ENCODE peak calls at places on chromosomes 1 and 21, in four cellular contexts. One of them, this sample, is unnamed.

GRCh38 chr1:36204347-36204909 is 19.8 kb upstream of the THRAP3 start:
- DNase-seq in WTC11: no peak
- DNase-seq in A549: peak; percentile 44
- DNase-seq in IMR-90: no peak
- DNase-seq in this sample: no peak

GRCh38 chr1:82899017-82899416 is 1098.3 kb downstream of the ADGRL2 start:
- DNase-seq in IMR-90: no peak
- DNase-seq in WTC11: no peak
- DNase-seq in A549: no peak
- DNase-seq in this sample: no peak

GRCh38 chr1:64686828-64687724 is 57.8 kb upstream of the RAVER2 start:
- DNase-seq in A549: peak; percentile 73
- DNase-seq in IMR-90: peak; percentile 65
- DNase-seq in WTC11: no peak
- DNase-seq in this sample: no peak

GRCh38 chr1:62286778-62287224 is 32.4 kb downstream of the KANK4 start:
- DNase-seq in IMR-90: no peak
- DNase-seq in WTC11: peak; percentile 70
- DNase-seq in A549: no peak
- DNase-seq in this sample: peak; percentile 36

GRCh38 chr1:147413110-147413605 is 128.1 kb upstream of the BCL9 start:
- DNase-seq in IMR-90: no peak
- DNase-seq in A549: no peak
- DNase-seq in WTC11: no peak
- DNase-seq in this sample: no peak

GRCh38 chr1:227437495-227438008 is 119.3 kb upstream of the CDC42BPA start:
- DNase-seq in A549: peak; percentile 70
- DNase-seq in IMR-90: peak; percentile 68
- DNase-seq in WTC11: no peak
- DNase-seq in this sample: no peak

GRCh38 chr1:71037066-71037465 is 10.6 kb downstream of the PTGER3 start:
- DNase-seq in WTC11: no peak
- DNase-seq in A549: no peak
- DNase-seq in IMR-90: no peak
- DNase-seq in this sample: no peak

GRCh38 chr21:37095821-37096220 is 22.8 kb downstream of the TTC3 start:
- DNase-seq in IMR-90: no peak
- DNase-seq in WTC11: no peak
- DNase-seq in A549: no peak
- DNase-seq in this sample: no peak

GRCh38 chr1:18447509-18448220 is 33.1 kb upstream of the KLHDC7A start:
- DNase-seq in IMR-90: no peak
- DNase-seq in WTC11: no peak
- DNase-seq in A549: no peak
- DNase-seq in this sample: no peak

GRCh38 chr1:103129255-103129654 is 20.9 kb upstream of the COL11A1 start:
- DNase-seq in A549: no peak
- DNase-seq in IMR-90: peak; percentile 55
- DNase-seq in WTC11: no peak
- DNase-seq in this sample: no peak

GRCh38 chr21:29633766-29634165 is 306.0 kb downstream of the GRIK1 start:
- DNase-seq in A549: no peak
- DNase-seq in IMR-90: no peak
- DNase-seq in WTC11: no peak
- DNase-seq in this sample: no peak

GRCh38 chr1:229035054-229035747 is 235.7 kb upstream of the RAB4A start:
- DNase-seq in IMR-90: no peak
- DNase-seq in A549: no peak
- DNase-seq in WTC11: no peak
- DNase-seq in this sample: no peak

GRCh38 chr21:29436143-29436542 is 137.4 kb downstream of the BACH1 start:
- DNase-seq in A549: no peak
- DNase-seq in WTC11: no peak
- DNase-seq in IMR-90: no peak
- DNase-seq in this sample: no peak

GRCh38 chr1:207088731-207089626 is at the start of gene C4BPB:
- DNase-seq in WTC11: no peak
- DNase-seq in A549: peak; percentile 29
- DNase-seq in IMR-90: no peak
- DNase-seq in this sample: no peak

GRCh38 chr1:182166321-182166720 is 104.8 kb upstream of the ZNF648 start:
- DNase-seq in IMR-90: no peak
- DNase-seq in WTC11: no peak
- DNase-seq in A549: no peak
- DNase-seq in this sample: no peak

GRCh38 chr1:3016641-3017439 is 4.4 kb upstream of the ACTRT2 start:
- DNase-seq in IMR-90: no peak
- DNase-seq in A549: no peak
- DNase-seq in WTC11: no peak
- DNase-seq in this sample: no peak

GRCh38 chr1:23470282-23471070 is 13.5 kb downstream of the ASAP3 start:
- DNase-seq in A549: no peak
- DNase-seq in IMR-90: peak; percentile 49
- DNase-seq in WTC11: no peak
- DNase-seq in this sample: no peak

GRCh38 chr1:165365344-165365743 is 8.8 kb upstream of the LMX1A start:
- DNase-seq in IMR-90: no peak
- DNase-seq in A549: no peak
- DNase-seq in WTC11: no peak
- DNase-seq in this sample: no peak

GRCh38 chr1:61083014-61083798 is 845 bp downstream of the NFIA start:
- DNase-seq in IMR-90: no peak
- DNase-seq in A549: peak; percentile 9
- DNase-seq in WTC11: peak; percentile 32
- DNase-seq in this sample: no peak

GRCh38 chr1:64495878-64496277 is 25.9 kb downstream of the CACHD1 start:
- DNase-seq in WTC11: no peak
- DNase-seq in A549: no peak
- DNase-seq in IMR-90: no peak
- DNase-seq in this sample: no peak

GRCh38 chr1:215557992-215558626 is 9.0 kb upstream of the KCTD3 start:
- DNase-seq in WTC11: no peak
- DNase-seq in A549: no peak
- DNase-seq in IMR-90: no peak
- DNase-seq in this sample: no peak

GRCh38 chr1:232142403-232143314 is 487.3 kb downstream of the SIPA1L2 start:
- DNase-seq in A549: peak; percentile 82
- DNase-seq in WTC11: no peak
- DNase-seq in IMR-90: peak; percentile 82
- DNase-seq in this sample: no peak

GRCh38 chr1:59511476-59512465 is 214.9 kb downstream of the FGGY start:
- DNase-seq in WTC11: no peak
- DNase-seq in A549: no peak
- DNase-seq in IMR-90: no peak
- DNase-seq in this sample: no peak

GRCh38 chr1:7504438-7504720 is 266.7 kb upstream of the VAMP3 start:
- DNase-seq in A549: no peak
- DNase-seq in IMR-90: no peak
- DNase-seq in WTC11: no peak
- DNase-seq in this sample: no peak

GRCh38 chr1:205810448-205811157 is 2.4 kb downstream of the SLC41A1 start:
- DNase-seq in WTC11: peak; percentile 26
- DNase-seq in A549: peak; percentile 17
- DNase-seq in IMR-90: no peak
- DNase-seq in this sample: no peak

GRCh38 chr1:171420810-171421209 is 64.5 kb upstream of the PRRC2C start:
- DNase-seq in WTC11: no peak
- DNase-seq in A549: no peak
- DNase-seq in IMR-90: no peak
- DNase-seq in this sample: no peak

GRCh38 chr1:12083766-12084165 is 20.7 kb downstream of the TNFRSF8 start:
- DNase-seq in IMR-90: peak; percentile 87
- DNase-seq in A549: no peak
- DNase-seq in WTC11: no peak
- DNase-seq in this sample: no peak

GRCh38 chr1:27508139-27508665 is 18.2 kb upstream of the WASF2 start:
- DNase-seq in IMR-90: no peak
- DNase-seq in A549: peak; percentile 56
- DNase-seq in WTC11: no peak
- DNase-seq in this sample: no peak

GRCh38 chr1:75440274-75440673 is 170.6 kb downstream of the SLC44A5 start:
- DNase-seq in WTC11: no peak
- DNase-seq in A549: no peak
- DNase-seq in IMR-90: no peak
- DNase-seq in this sample: no peak

GRCh38 chr1:172616646-172617045 is 42.3 kb upstream of the FASLG start:
- DNase-seq in A549: no peak
- DNase-seq in IMR-90: no peak
- DNase-seq in WTC11: no peak
- DNase-seq in this sample: no peak

GRCh38 chr1:52590275-52590674 is 11.9 kb upstream of the GPX7 start:
- DNase-seq in A549: no peak
- DNase-seq in IMR-90: no peak
- DNase-seq in WTC11: peak; percentile 20
- DNase-seq in this sample: no peak

DNA sequence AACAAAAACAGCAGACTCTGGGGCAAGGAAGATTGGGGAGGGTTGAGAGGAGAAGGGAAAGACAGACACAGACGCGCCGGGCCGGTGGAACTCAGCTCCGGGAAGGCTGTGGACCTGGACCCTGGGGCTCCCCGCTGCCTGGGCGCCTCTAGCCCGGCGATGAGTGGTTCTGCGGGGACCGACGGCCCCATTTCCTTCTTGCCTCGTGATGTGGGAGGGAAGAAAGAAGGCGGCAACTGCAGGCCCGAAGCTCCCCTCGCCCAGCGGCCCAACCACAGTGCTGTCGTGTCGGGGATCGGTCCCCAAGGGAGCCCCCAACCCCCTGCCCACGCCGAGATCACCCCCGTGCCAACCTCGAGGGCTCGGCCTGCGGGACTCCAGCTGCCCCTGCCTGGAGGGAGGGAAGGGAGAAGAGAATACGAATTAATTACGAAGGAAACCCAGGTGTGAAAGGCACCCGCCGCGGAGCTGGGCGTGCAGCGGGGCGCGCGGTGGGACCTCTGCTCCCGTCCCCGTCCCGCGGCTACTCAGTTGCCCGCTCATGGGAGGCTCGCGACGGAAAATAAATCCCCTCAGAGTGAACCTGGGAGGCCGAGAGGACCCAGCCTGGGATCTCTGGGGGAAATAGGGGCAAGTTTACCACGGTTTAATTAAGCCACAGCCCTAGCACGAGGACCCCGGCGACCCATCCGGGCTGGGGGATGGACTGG is 7.4 kb downstream of the FOXD3 start:
- DNase-seq in IMR-90: no peak
- DNase-seq in WTC11: peak; percentile 28
- DNase-seq in A549: no peak
- DNase-seq in this sample: peak; percentile 71
- TF ChIP-seq USF2 in IMR-90: no peak
- TF ChIP-seq USF2 in WTC11: no peak
- TF ChIP-seq USF2 in A549: no peak
- TF ChIP-seq USF2 in this sample: no peak

DNA sequence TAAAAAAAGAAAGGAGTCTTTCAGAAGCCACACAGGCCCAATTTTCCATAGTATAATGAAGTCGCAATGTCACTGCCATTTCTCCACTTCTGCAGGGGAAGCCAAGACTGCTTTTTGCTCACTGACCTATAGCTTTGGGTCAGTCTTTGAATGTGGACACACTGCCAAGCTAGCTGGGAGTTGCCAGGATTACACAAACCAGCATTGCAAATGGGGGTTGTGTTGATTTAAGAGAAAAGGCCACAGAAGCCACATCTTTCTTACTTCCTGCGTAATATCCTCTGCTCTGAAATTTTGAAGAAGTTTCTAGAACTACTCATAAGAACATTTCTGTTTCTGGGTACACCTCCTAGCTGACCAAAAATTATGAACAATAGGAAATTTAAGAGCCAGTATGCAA is 45.8 kb upstream of the SAMSN1 start:
- DNase-seq in WTC11: no peak
- DNase-seq in IMR-90: no peak
- DNase-seq in A549: no peak
- DNase-seq in this sample: no peak
- TF ChIP-seq USF2 in WTC11: no peak
- TF ChIP-seq USF2 in IMR-90: no peak
- TF ChIP-seq USF2 in A549: no peak
- TF ChIP-seq USF2 in this sample: no peak

GRCh38 chr1:38997034-38997900 is 6.2 kb downstream of the AKIRIN1 start:
- DNase-seq in WTC11: no peak
- DNase-seq in IMR-90: no peak
- DNase-seq in A549: no peak
- DNase-seq in this sample: no peak
- TF ChIP-seq USF2 in WTC11: no peak
- TF ChIP-seq USF2 in IMR-90: no peak
- TF ChIP-seq USF2 in A549: no peak
- TF ChIP-seq USF2 in this sample: no peak

GRCh38 chr1:110538921-110539320 is 19.9 kb upstream of the KCNA10 start:
- DNase-seq in A549: no peak
- DNase-seq in IMR-90: no peak
- DNase-seq in WTC11: no peak
- DNase-seq in this sample: no peak

GRCh38 chr1:110535985-110536384 is 17.0 kb upstream of the KCNA10 start:
- DNase-seq in WTC11: no peak
- DNase-seq in IMR-90: peak; percentile 8
- DNase-seq in A549: no peak
- DNase-seq in this sample: no peak

GRCh38 chr1:110540891-110541685 is 22.1 kb upstream of the KCNA10 start:
- DNase-seq in A549: no peak
- DNase-seq in IMR-90: no peak
- DNase-seq in WTC11: no peak
- DNase-seq in this sample: no peak

GRCh38 chr1:110541996-110542395 is 23.0 kb upstream of the KCNA10 start:
- DNase-seq in WTC11: no peak
- DNase-seq in IMR-90: no peak
- DNase-seq in A549: no peak
- DNase-seq in this sample: no peak

DNA sequence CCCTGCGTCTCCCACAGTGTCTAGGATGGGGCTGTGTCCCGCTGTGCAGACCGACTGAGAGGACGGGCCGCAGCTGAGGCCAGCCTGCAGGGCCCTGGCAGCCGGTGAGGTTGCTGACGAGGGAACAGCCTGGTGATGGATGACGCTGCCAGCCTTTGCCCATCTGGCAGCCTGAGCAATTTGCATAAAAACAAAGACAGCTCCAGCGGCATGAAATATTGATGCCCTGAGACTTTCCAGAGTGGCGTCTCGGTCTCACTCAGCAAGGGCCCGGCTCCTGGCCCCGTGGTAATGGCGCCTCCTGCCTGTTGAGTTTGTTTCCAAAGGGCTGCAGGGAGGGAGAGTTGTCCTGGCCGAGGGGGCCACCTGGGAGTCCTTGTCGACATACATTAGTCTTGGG is 19.1 kb upstream of the KCNA10 start:
- DNase-seq in WTC11: no peak
- DNase-seq in IMR-90: no peak
- DNase-seq in A549: no peak
- DNase-seq in this sample: no peak
- TF ChIP-seq USF2 in WTC11: no peak
- TF ChIP-seq USF2 in IMR-90: no peak
- TF ChIP-seq USF2 in A549: no peak
- TF ChIP-seq USF2 in this sample: no peak

GRCh38 chr1:66381626-66382275 is 152.2 kb upstream of the SGIP1 start:
- DNase-seq in A549: no peak
- DNase-seq in IMR-90: no peak
- DNase-seq in WTC11: no peak
- DNase-seq in this sample: no peak
- TF ChIP-seq USF2 in A549: no peak
- TF ChIP-seq USF2 in IMR-90: no peak
- TF ChIP-seq USF2 in WTC11: no peak
- TF ChIP-seq USF2 in this sample: no peak